ENCODE peak calls at places on chromosomes 2 and 18, in nine cellular contexts. Y, C, L, X, R, I, W, G and A are unnamed samples.

GRCh38 chr18:32470136-32470712 is 458 bp downstream of the GAREM1 start:
- DNase-seq in R (peak), X (peak), G (no peak), W (peak), C (peak), I (no peak), L (peak), Y (peak), A (no peak)

GRCh38 chr2:238296638-238297457 is 8.4 kb upstream of the PER2 start:
- DNase-seq in I (no peak), Y (no peak), C (no peak), G (no peak), L (no peak), R (no peak), W (no peak), X (no peak), A (no peak)

GRCh38 chr2:64792310-64792709 is 138.6 kb upstream of the SERTAD2 start:
- DNase-seq in G (no peak), W (no peak), Y (peak), R (no peak), X (no peak), L (no peak), C (no peak), I (peak), A (no peak)

GRCh38 chr2:241063093-241063551 is 39.0 kb downstream of the MTERF4 start:
- DNase-seq in C (no peak), Y (no peak), X (no peak), R (no peak), L (no peak), W (no peak), G (no peak), I (no peak), A (no peak)

GRCh38 chr18:32440478-32440877 is 30.2 kb downstream of the GAREM1 start:
- DNase-seq in L (no peak), X (no peak), W (no peak), G (no peak), C (no peak), Y (no peak), I (no peak), R (no peak), A (no peak)

GRCh38 chr2:231926180-231926741 is at the start of gene NPPC:
- DNase-seq in Y (peak), W (peak), X (peak), G (no peak), I (peak), L (peak), R (peak), C (peak), A (peak)

GRCh38 chr2:203361922-203362321 is 33.7 kb downstream of the ABI2 start:
- DNase-seq in I (no peak), W (peak), G (no peak), R (no peak), C (peak), X (no peak), Y (peak), L (no peak), A (no peak)

GRCh38 chr18:51802589-51802988 is 537.4 kb upstream of the DCC start:
- DNase-seq in I (no peak), G (no peak), C (no peak), R (no peak), W (no peak), X (no peak), L (no peak), Y (no peak), A (no peak)

GRCh38 chr18:22822024-22822423 is 111.1 kb upstream of the RBBP8 start:
- DNase-seq in W (peak), X (peak), R (peak), G (peak), I (no peak), L (no peak), C (peak), Y (peak), A (peak)

GRCh38 chr2:99984781-99985525 is 157.4 kb downstream of the AFF3 start:
- DNase-seq in C (peak), G (no peak), R (peak), W (peak), L (no peak), I (no peak), X (no peak), Y (peak), A (no peak)

GRCh38 chr18:80245781-80246655 is 1.3 kb downstream of the PARD6G start:
- DNase-seq in Y (no peak), L (no peak), X (peak), G (no peak), R (peak), C (peak), I (no peak), W (peak), A (peak)

GRCh38 chr2:181516992-181517391 is 59.8 kb downstream of the ITGA4 start:
- DNase-seq in W (no peak), L (no peak), X (no peak), G (no peak), Y (no peak), I (no peak), C (no peak), R (no peak), A (no peak)

GRCh38 chr2:152571035-152571766 is 146.1 kb downstream of the PRPF40A start:
- DNase-seq in R (no peak), L (no peak), I (no peak), C (peak), Y (peak), W (no peak), G (no peak), X (no peak), A (peak)

GRCh38 chr2:108612514-108613183 is 78.4 kb downstream of the LIMS1 start:
- DNase-seq in X (no peak), L (peak), W (no peak), Y (no peak), I (no peak), G (no peak), R (no peak), C (no peak), A (peak)

GRCh38 chr2:164055623-164056022 is 319.8 kb upstream of the FIGN start:
- DNase-seq in I (no peak), G (no peak), R (no peak), W (no peak), C (no peak), X (no peak), L (no peak), Y (no peak), A (no peak)

GRCh38 chr18:53534203-53534602 is 690.3 kb downstream of the MBD2 start:
- DNase-seq in L (peak), W (no peak), C (no peak), R (no peak), I (no peak), Y (no peak), X (no peak), G (no peak), A (no peak)

GRCh38 chr2:238444242-238444641 is 17.5 kb downstream of the ASB1 start:
- DNase-seq in R (no peak), W (no peak), C (no peak), Y (no peak), X (no peak), G (no peak), L (no peak), I (no peak), A (no peak)

GRCh38 chr18:28512357-28512756 is 335.4 kb upstream of the CDH2 start:
- DNase-seq in L (peak), W (no peak), Y (no peak), C (no peak), I (no peak), G (no peak), X (no peak), R (no peak), A (peak)

GRCh38 chr2:6914829-6915228 is 2.4 kb upstream of the RNF144A start:
- DNase-seq in L (no peak), X (no peak), Y (peak), R (no peak), C (no peak), G (peak), W (peak), I (no peak), A (peak)

GRCh38 chr2:221568299-221568698 is 3.8 kb downstream of the EPHA4 start:
- DNase-seq in W (no peak), C (no peak), Y (no peak), R (no peak), G (no peak), I (no peak), L (no peak), X (no peak), A (no peak)

GRCh38 chr2:118169359-118170005 is 81.2 kb downstream of the INSIG2 start:
- DNase-seq in I (no peak), C (no peak), L (no peak), G (no peak), R (no peak), W (no peak), X (no peak), Y (no peak), A (no peak)

GRCh38 chr18:79567481-79568147 is 112.0 kb upstream of the CTDP1 start:
- DNase-seq in X (peak), I (no peak), L (no peak), G (no peak), C (peak), W (peak), R (peak), Y (peak), A (peak)

GRCh38 chr2:222358876-222359275 is 60.1 kb upstream of the PAX3 start:
- DNase-seq in Y (no peak), C (peak), X (no peak), R (no peak), I (no peak), L (no peak), W (peak), G (no peak), A (peak)

GRCh38 chr2:202950592-202950991 is 38.5 kb downstream of the CARF start:
- DNase-seq in X (no peak), R (no peak), G (no peak), L (no peak), I (no peak), Y (peak), W (no peak), C (no peak), A (no peak)

GRCh38 chr2:218282173-218282991 is 9.9 kb downstream of the TMBIM1 start:
- DNase-seq in R (no peak), X (no peak), W (peak), Y (peak), I (no peak), L (no peak), C (no peak), G (no peak), A (peak)

GRCh38 chr2:69315160-69315761 is 71.8 kb downstream of the GFPT1 start:
- DNase-seq in I (no peak), W (no peak), C (no peak), Y (no peak), X (no peak), R (no peak), L (no peak), G (no peak), A (no peak)

GRCh38 chr18:48547456-48548403 is 8.9 kb downstream of the CTIF start:
- DNase-seq in G (no peak), R (no peak), C (peak), I (no peak), Y (peak), X (no peak), L (no peak), W (peak), A (peak)

GRCh38 chr2:6791682-6792081 is 74.0 kb downstream of the CMPK2 start:
- DNase-seq in C (no peak), L (no peak), R (no peak), Y (no peak), I (no peak), X (no peak), G (no peak), W (no peak), A (no peak)

GRCh38 chr2:20390524-20391123 is 40.0 kb upstream of the PUM2 start:
- DNase-seq in R (no peak), C (peak), L (no peak), Y (no peak), X (no peak), I (no peak), W (no peak), G (no peak), A (no peak)

GRCh38 chr2:167506395-167506794 is 618.1 kb downstream of the XIRP2 start:
- DNase-seq in C (no peak), L (no peak), Y (peak), W (peak), X (no peak), R (no peak), G (no peak), I (no peak), A (no peak)

GRCh38 chr2:202109737-202110184 is 36.7 kb downstream of the KIAA2012 start:
- DNase-seq in X (no peak), Y (peak), L (no peak), C (peak), I (no peak), G (no peak), R (peak), W (peak), A (no peak)

GRCh38 chr2:159783559-159783958 is 14.4 kb downstream of the CD302 start:
- DNase-seq in Y (no peak), R (no peak), X (no peak), C (no peak), L (no peak), G (no peak), W (no peak), I (no peak), A (no peak)

GRCh38 chr2:211085056-211085680 is 528.8 kb downstream of the CPS1 start:
- DNase-seq in X (peak), C (peak), R (peak), Y (peak), L (peak), G (peak), I (peak), W (peak), A (peak)

GRCh38 chr2:173193925-173194324 is 118.3 kb downstream of the MAP3K20 start:
- DNase-seq in Y (peak), C (peak), I (no peak), G (no peak), X (no peak), R (peak), L (no peak), W (peak), A (peak)

GRCh38 chr18:13259701-13260100 is 41.1 kb downstream of the LDLRAD4 start:
- DNase-seq in C (no peak), L (no peak), G (no peak), X (no peak), R (no peak), I (no peak), W (no peak), Y (no peak), A (no peak)

GRCh38 chr2:73112026-73112912 is 479 bp downstream of the RAB11FIP5 start:
- DNase-seq in G (peak), L (peak), R (peak), X (peak), Y (peak), I (peak), C (peak), W (peak), A (peak)

GRCh38 chr2:73111300-73112025 is 1.3 kb downstream of the RAB11FIP5 start:
- DNase-seq in L (peak), G (peak), I (peak), W (peak), R (peak), Y (no peak), C (peak), X (peak), A (peak)

GRCh38 chr2:73109796-73110540 is 2.8 kb downstream of the RAB11FIP5 start:
- DNase-seq in W (no peak), L (no peak), C (no peak), X (no peak), G (no peak), Y (no peak), I (no peak), R (no peak), A (no peak)

GRCh38 chr2:73112913-73113633 is at the start of gene RAB11FIP5:
- DNase-seq in W (peak), L (peak), X (peak), G (peak), C (peak), Y (peak), R (peak), I (peak), A (peak)

DNA sequence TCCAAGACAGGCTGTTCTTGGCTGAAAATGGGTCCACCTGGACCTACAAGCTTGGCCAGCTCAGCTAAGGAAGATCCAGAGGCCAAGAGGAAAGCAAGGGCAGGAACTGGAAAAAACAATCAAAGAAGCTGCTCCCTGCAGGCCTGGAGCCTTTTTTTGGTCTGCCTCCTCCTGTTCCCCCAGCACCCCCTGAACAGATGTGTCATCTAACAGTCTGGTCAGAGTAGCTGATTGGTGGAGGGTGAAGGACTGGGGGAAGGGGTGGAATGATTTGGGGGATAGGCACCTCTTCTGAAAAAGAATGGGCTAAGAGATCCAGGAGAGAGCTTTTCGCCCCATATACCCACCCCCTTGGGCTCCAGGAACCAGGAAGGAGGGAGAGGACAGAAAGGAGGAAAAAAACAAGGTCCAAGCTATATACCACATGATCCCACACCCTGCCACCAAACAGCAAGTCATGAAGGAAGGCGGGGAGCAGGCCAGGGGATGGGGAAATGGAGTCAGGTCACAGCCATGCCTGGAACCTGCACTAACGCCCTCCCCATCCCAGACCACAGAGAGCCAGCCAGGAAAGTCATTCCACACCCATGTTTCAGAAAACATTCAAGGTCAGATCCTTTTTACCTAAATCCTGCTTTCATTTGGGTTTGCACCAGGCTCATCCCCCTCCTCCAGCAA is 2.0 kb downstream of the RAB11FIP5 start:
- DNase-seq in Y (peak), L (no peak), G (no peak), C (peak), I (no peak), W (peak), X (no peak), R (no peak), A (no peak)
- H3K4me3 ChIP-seq in Y (peak), L (peak), G (peak), C (peak), I (peak), W (peak), X (no peak), R (no peak), A (peak)

GRCh38 chr2:146873646-146874259 is 971.1 kb upstream of the ACVR2A start:
- DNase-seq in X (no peak), W (no peak), I (no peak), G (peak), C (no peak), Y (no peak), R (no peak), L (no peak), A (no peak)
- H3K9ac ChIP-seq in X (no peak), W (no peak), I (no peak), G (no peak), C (no peak), Y (no peak), R (no peak), L (no peak), A (no peak)

GRCh38 chr2:142286618-142287017 is 155.8 kb upstream of the LRP1B start:
- DNase-seq in Y (no peak), C (no peak), R (peak), L (no peak), I (peak), W (no peak), X (peak), G (peak), A (peak)
- H3K4me3 ChIP-seq in Y (no peak), C (no peak), R (no peak), L (no peak), I (no peak), W (no peak), X (no peak), G (no peak), A (no peak)

DNA sequence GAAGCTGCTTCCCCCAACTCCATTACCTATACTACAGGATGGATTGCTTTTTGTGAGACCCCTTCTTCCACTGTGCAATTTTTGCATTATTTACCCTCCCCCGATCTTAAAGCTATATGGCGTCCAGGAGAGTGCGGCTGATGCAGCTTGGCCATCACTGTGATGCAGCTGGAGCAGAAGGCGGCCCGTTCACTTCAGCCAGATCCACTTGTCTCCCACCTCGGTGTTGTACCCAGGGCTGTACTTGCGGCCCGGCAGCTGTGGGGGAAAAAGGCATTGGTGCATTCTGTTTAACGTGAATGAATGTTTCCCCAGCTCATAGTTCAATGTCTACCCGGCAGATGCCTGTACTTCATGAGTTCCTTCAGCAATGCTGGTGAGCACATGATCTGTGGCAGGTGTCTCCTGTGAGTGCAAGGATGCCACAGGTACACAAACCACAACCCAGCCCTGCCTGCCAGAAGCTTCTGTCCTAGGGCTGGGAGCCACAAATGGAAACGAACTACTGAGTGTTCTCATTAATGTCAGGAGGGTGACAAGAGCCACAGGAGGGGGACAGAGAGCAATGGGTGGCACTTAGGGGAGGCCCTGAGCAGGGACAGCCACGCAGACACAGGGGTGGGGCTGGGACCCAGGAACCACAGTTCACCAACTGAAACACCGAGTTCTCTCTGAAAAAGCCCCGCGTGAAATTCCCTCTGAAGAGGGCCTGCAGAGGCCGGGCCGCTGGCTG is 64.0 kb downstream of the NDUFA10 start:
- DNase-seq in Y (no peak), L (no peak), X (no peak), R (no peak), G (no peak), C (no peak), W (no peak), I (no peak), A (no peak)
- H3K9ac ChIP-seq in Y (no peak), L (no peak), X (no peak), R (no peak), G (no peak), C (no peak), W (no peak), I (no peak), A (no peak)